ENCODE peak calls at places on chromosomes 11 and 22, in five cellular contexts. N, R, I, B and T are unnamed samples.

GRCh38 chr22:30773919-30774318 is 79.2 kb downstream of the OSBP2 start:
- DNase-seq in N (no peak), R (no peak), I (no peak), B (no peak), T (no peak)

GRCh38 chr11:26950260-26950719 is 43.6 kb upstream of the FIBIN start:
- DNase-seq in N (no peak), R (no peak), I (no peak), B (no peak), T (no peak)

GRCh38 chr11:103798029-103798428 is 238.4 kb upstream of the DDI1 start:
- DNase-seq in N (no peak), R (no peak), I (no peak), B (no peak), T (no peak)

GRCh38 chr11:93054279-93054678 is 84.8 kb downstream of the MTNR1B start:
- DNase-seq in N (no peak), R (no peak), I (no peak), B (peak), T (no peak)

GRCh38 chr22:42831712-42832111 is 25.4 kb downstream of the ARFGAP3 start:
- DNase-seq in N (no peak), R (no peak), I (no peak), B (no peak), T (no peak)

GRCh38 chr11:79822771-79823170 is 381.9 kb upstream of the TENM4 start:
- DNase-seq in N (no peak), R (no peak), I (no peak), B (no peak), T (no peak)

GRCh38 chr22:37492428-37493344 is 6.5 kb upstream of the MFNG start:
- DNase-seq in N (peak), R (peak), I (peak), B (no peak), T (peak)

GRCh38 chr11:69391192-69392103 is 90.0 kb upstream of the LINC01488 start:
- DNase-seq in N (no peak), R (no peak), I (no peak), B (no peak), T (no peak)